ENCODE peak calls at places on chromosome 10, in eight cellular contexts. O is A549, H is prostate gland, P is GM12891, A is lower leg skin, C is ovary, G is IMR-90, Z is HCT116. Y is an unnamed sample.
A peak's percentile ranks its signal among the peaks of the same experiment; 100 is the strongest.

GRCh38 chr10:21528452-21529235 is 3.2 kb upstream of the SKIDA1 start:
- DNase-seq in G (no peak), Z (no peak), O (no peak), A (no peak), C (no peak), P (no peak), H (no peak), Y (no peak)

GRCh38 chr10:110497438-110498086 is at the start of gene DUSP5:
- DNase-seq in Z (peak; percentile 93), H (peak; percentile 92), O (peak; percentile 85), A (peak; percentile 92), C (peak; percentile 90), P (peak; percentile 89), G (peak; percentile 92), Y (peak; percentile 63)

GRCh38 chr10:1358860-1359598 is 302.8 kb downstream of the WDR37 start:
- DNase-seq in C (no peak), P (no peak), A (no peak), H (no peak), O (no peak), Z (no peak), G (no peak), Y (no peak)

GRCh38 chr10:62112325-62112724 is 156.3 kb downstream of the RTKN2 start:
- DNase-seq in A (no peak), G (no peak), P (no peak), C (no peak), O (no peak), Z (no peak), H (no peak), Y (no peak)

GRCh38 chr10:83075395-83076072 is 1063.8 kb upstream of the GHITM start:
- DNase-seq in C (no peak), P (no peak), A (no peak), H (no peak), Z (no peak), G (no peak), O (no peak), Y (no peak)

GRCh38 chr10:90963331-90963730 is 42.4 kb upstream of the ANKRD1 start:
- DNase-seq in P (no peak), Z (no peak), G (no peak), O (no peak), C (no peak), H (no peak), A (no peak), Y (no peak)

GRCh38 chr10:118472415-118472814 is 123.0 kb downstream of the PRLHR start:
- DNase-seq in C (no peak), G (no peak), P (no peak), A (no peak), H (no peak), Z (no peak), O (no peak), Y (no peak)

GRCh38 chr10:6625428-6625827 is 45.4 kb upstream of the PRKCQ start:
- DNase-seq in A (no peak), C (no peak), P (no peak), Z (no peak), H (no peak), G (no peak), O (no peak), Y (no peak)

GRCh38 chr10:112467541-112468075 is 20.6 kb downstream of the VTI1A start:
- DNase-seq in A (no peak), O (no peak), C (no peak), Z (no peak), P (no peak), H (no peak), G (peak; percentile 3), Y (no peak)

GRCh38 chr10:129465796-129466702 is 992 bp upstream of the MGMT start:
- DNase-seq in C (no peak), G (no peak), H (no peak), A (no peak), P (no peak), O (no peak), Z (no peak), Y (no peak)

GRCh38 chr10:51369903-51370302 is 295.6 kb downstream of the PRKG1 start:
- DNase-seq in Z (no peak), P (no peak), C (no peak), H (no peak), O (no peak), G (peak; percentile 79), A (no peak), Y (peak; percentile 11)

GRCh38 chr10:122294006-122294405 is 22.9 kb downstream of the BTBD16 start:
- DNase-seq in A (peak; percentile 86), G (no peak), P (no peak), Z (no peak), O (no peak), H (no peak), C (no peak), Y (no peak)

GRCh38 chr10:72310241-72310633 is 36.5 kb downstream of the DDIT4 start:
- DNase-seq in P (no peak), Z (no peak), H (no peak), G (no peak), A (no peak), C (no peak), O (no peak), Y (no peak)

GRCh38 chr10:124996127-124996853 is 54.4 kb downstream of the ZRANB1 start:
- DNase-seq in O (no peak), C (peak; percentile 7), A (peak; percentile 14), P (no peak), Z (no peak), H (peak; percentile 3), G (no peak), Y (no peak)

GRCh38 chr10:124996854-124997215 is 54.9 kb downstream of the ZRANB1 start:
- DNase-seq in H (no peak), A (peak; percentile 9), O (no peak), G (no peak), C (peak; percentile 9), Z (no peak), P (no peak), Y (no peak)

GRCh38 chr10:124998624-124999291 is 56.8 kb downstream of the ZRANB1 start:
- DNase-seq in H (no peak), Z (no peak), P (peak; percentile 21), A (no peak), G (no peak), O (no peak), C (peak; percentile 14), Y (no peak)

GRCh38 chr10:124997791-124998623 is 56.1 kb downstream of the ZRANB1 start:
- DNase-seq in G (no peak), Z (no peak), H (no peak), C (peak; percentile 16), A (peak; percentile 17), O (no peak), P (peak; percentile 6), Y (no peak)

DNA sequence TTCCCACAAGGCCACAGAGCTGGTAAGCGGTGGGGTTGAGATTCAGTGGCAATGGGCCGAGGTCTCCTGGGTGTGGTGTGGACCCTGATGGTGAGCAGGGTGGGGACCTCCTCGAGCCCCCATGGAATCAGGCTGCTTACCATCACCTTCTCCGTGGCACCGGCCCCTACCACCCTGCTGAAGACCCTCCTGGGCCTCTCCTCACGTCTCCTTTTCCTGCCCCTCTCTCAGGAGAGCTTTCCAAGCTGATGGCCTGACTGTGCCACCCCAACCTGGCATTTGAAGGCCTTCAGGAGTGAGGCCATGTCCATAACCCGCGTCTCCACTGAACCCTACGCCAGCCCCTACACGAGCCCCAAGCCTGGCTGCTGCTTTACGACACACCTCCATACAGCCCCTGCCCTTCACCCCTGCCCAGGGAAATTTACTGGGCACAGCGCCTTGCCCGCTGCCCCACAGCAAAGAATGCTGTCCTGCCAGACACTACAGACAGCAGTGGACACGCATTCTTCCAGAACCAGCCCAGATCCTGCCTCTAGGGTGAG is 55.4 kb downstream of the ZRANB1 start:
- DNase-seq in P (peak; percentile 14), G (no peak), Z (no peak), O (no peak), C (peak; percentile 8), H (no peak), A (peak; percentile 8), Y (no peak)
- TF ChIP-seq POLR2A in P (no peak), G (no peak), Z (no peak), O (no peak), C (no peak), H (no peak), A (no peak), Y (no peak)

GRCh38 chr10:24952701-24953349 is 419 bp upstream of the PRTFDC1 start:
- DNase-seq in A (peak; percentile 25), Z (no peak), P (peak; percentile 50), H (peak; percentile 12), G (peak; percentile 56), O (peak; percentile 57), C (peak; percentile 52), Y (no peak)
- TF ChIP-seq POLR2A in A (no peak), Z (no peak), P (no peak), H (no peak), G (no peak), O (no peak), C (peak; percentile 21), Y (no peak)

DNA sequence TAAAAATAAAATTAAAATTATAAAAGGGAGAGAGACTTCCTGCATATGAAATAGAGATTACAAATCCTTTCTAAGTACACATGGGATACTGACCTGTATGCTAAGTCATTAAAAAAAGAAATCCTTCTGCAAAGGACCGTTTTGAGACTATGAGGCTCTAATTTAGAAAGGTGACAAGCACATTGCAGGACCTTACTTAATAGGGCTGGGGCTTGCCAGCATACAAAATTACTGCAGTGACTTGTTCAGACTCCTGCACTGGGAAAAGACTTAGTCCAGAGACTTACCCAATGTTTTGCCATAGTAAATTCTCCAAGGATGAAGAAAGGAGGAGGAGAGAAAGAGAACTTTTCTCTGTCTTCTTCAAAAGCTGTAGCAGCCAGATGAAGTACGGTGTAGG is 193.6 kb downstream of the KCNMA1 start:
- DNase-seq in A (no peak), G (no peak), H (no peak), Z (no peak), P (no peak), C (no peak), O (no peak), Y (no peak)
- TF ChIP-seq POLR2A in A (no peak), G (no peak), H (no peak), Z (no peak), P (no peak), C (no peak), O (no peak), Y (no peak)

DNA sequence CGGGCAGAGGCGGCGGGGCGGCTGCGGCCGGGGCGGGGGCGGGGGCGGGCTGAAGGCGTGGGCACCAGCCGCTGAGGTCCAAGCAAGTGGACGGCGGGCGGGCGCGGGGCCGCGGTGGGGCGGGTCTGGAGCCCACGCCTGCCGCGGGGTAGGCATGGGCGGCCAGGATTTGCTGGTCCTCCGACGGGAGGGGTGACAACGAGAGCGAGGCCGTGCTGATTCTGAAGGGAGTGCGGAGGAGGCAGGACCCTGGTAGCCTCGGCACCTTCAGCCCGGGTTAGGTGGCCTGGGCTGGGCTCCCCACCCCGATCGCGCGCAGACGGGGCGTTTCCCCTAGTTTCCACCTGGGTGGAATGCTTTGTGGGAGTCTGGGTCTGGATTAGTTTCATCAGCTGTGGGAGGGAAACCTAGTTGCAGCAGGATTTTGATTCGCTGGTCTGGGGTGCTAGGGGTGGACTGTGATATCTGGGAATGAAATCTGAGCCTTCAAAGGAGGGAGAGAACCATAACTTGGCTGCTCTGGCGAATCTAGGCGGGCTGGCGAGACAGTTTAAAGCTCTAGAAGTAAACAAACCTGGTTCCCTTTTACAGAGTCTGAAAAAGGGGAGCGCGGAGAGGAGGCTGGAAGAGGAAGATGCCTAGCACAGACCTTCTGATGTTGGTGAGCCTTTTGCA is 609 bp downstream of the SGPL1 start:
- DNase-seq in C (peak; percentile 36), P (peak; percentile 39), Z (peak; percentile 77), H (peak; percentile 88), A (peak; percentile 64), G (peak; percentile 91), O (peak; percentile 91), Y (peak; percentile 95)
- TF ChIP-seq POLR2A in C (no peak), P (no peak), Z (peak; percentile 45), H (peak; percentile 77), A (no peak), G (peak; percentile 50), O (peak; percentile 42), Y (peak; percentile 58)

Y was measured in H54.